ENCODE peak calls at places on chromosomes 11 and 22, in four cellular contexts. M is activated gamma-delta T cell, B is A172, Y is iris pigment epithelial cell. V is an unnamed sample.

GRCh38 chr11:68282141-68282860 is 10.5 kb upstream of the C11orf24 start:
- DNase-seq in M (no peak), B (no peak), Y (no peak), V (no peak)

GRCh38 chr11:112785104-112785503 is 176.1 kb upstream of the NCAM1 start:
- DNase-seq in M (no peak), B (peak), Y (no peak), V (no peak)

GRCh38 chr11:59957094-59957493 is 6.7 kb upstream of the OOSP4A start:
- DNase-seq in M (no peak), B (no peak), Y (peak), V (no peak)

GRCh38 chr11:1036931-1037330 is 413 bp upstream of the MUC6 start:
- DNase-seq in M (no peak), B (no peak), Y (no peak), V (no peak)

GRCh38 chr22:45504703-45505341 is 2.1 kb downstream of the FBLN1 start:
- DNase-seq in M (no peak), B (no peak), Y (peak), V (no peak)

GRCh38 chr22:37062366-37062655 is 10.8 kb downstream of the KCTD17 start:
- DNase-seq in M (no peak), B (no peak), Y (no peak), V (no peak)

GRCh38 chr11:19979519-19979845 is 180.8 kb downstream of the DBX1 start:
- DNase-seq in M (no peak), B (no peak), Y (no peak), V (no peak)

GRCh38 chr11:65615950-65616574 is 486 bp downstream of the PCNX3 start:
- DNase-seq in M (peak), B (no peak), Y (no peak), V (no peak)

GRCh38 chr11:58788355-58789023 is 56.0 kb downstream of the GLYATL2 start:
- DNase-seq in M (no peak), B (peak), Y (peak), V (no peak)

GRCh38 chr11:27716850-27717249 is 16.6 kb upstream of the BDNF start:
- DNase-seq in M (no peak), B (no peak), Y (peak), V (no peak)

GRCh38 chr22:46780453-46780852 is 18.0 kb downstream of the TBC1D22A start:
- DNase-seq in M (no peak), B (no peak), Y (no peak), V (no peak)

GRCh38 chr11:102320679-102321078 is 3.4 kb downstream of the BIRC3 start:
- DNase-seq in M (no peak), B (no peak), Y (no peak), V (no peak)

GRCh38 chr11:65776710-65777141 is 4.0 kb downstream of the AP5B1 start:
- DNase-seq in M (no peak), B (no peak), Y (no peak), V (no peak)

GRCh38 chr11:68315581-68315920 is 3.2 kb downstream of the LRP5 start:
- DNase-seq in M (no peak), B (no peak), Y (no peak), V (no peak)

GRCh38 chr22:37019309-37020191 is at the start of the genes MPST and TST:
- DNase-seq in M (no peak), B (peak), Y (peak), V (no peak)

GRCh38 chr11:34223021-34223813 is 117.8 kb downstream of the NAT10 start:
- DNase-seq in M (no peak), B (peak), Y (peak), V (no peak)

GRCh38 chr11:65711785-65712632 is at the start of gene KAT5:
- DNase-seq in M (peak), B (peak), Y (peak), V (no peak)

GRCh38 chr22:27998511-27999410 is 79.7 kb upstream of the PITPNB start:
- DNase-seq in M (no peak), B (no peak), Y (no peak), V (no peak)

GRCh38 chr11:80082386-80082785 is 641.6 kb upstream of the TENM4 start:
- DNase-seq in M (no peak), B (no peak), Y (no peak), V (no peak)

GRCh38 chr11:74035264-74035663 is 26.4 kb upstream of the UCP3 start:
- DNase-seq in M (no peak), B (no peak), Y (peak), V (no peak)